ENCODE peak calls at places on chromosomes 6 and 20, in nine cellular contexts. One of them, this sample, is unnamed.
A peak's percentile ranks its signal among the peaks of the same experiment; 100 is the strongest.

GRCh38 chr6:44238687-44239350 is 8.1 kb upstream of the HSP90AB1 start:
- DNase-seq in T-helper 1 cell: no peak
- DNase-seq in ACHN: no peak
- DNase-seq in PC-3: peak; percentile 48
- DNase-seq in NCI-H1694 treated with DMSO at 0.1 percent for 48 hours: no peak
- DNase-seq in stimulated activated CD8-positive, alpha-beta memory T cell treated with anti-CD3 and anti-CD28 coated beads, Interleukin-4, amount 100 ng/mL, for 24 hours: no peak
- DNase-seq in astrocyte of the cerebellum: no peak
- DNase-seq in tibial artery: no peak
- DNase-seq in activated T-cell treated with anti-CD3 and anti-CD28 coated beads for 1 hour: no peak
- DNase-seq in this sample: no peak

GRCh38 chr6:45930419-45931059 is 85.1 kb downstream of the CLIC5 start:
- DNase-seq in PC-3: peak; percentile 82
- DNase-seq in stimulated activated CD8-positive, alpha-beta memory T cell treated with anti-CD3 and anti-CD28 coated beads, Interleukin-4, amount 100 ng/mL, for 24 hours: peak; percentile 29
- DNase-seq in astrocyte of the cerebellum: peak; percentile 61
- DNase-seq in ACHN: peak; percentile 48
- DNase-seq in NCI-H1694 treated with DMSO at 0.1 percent for 48 hours: no peak
- DNase-seq in activated T-cell treated with anti-CD3 and anti-CD28 coated beads for 1 hour: peak; percentile 38
- DNase-seq in tibial artery: peak; percentile 73
- DNase-seq in T-helper 1 cell: peak; percentile 32
- DNase-seq in this sample: peak; percentile 74

GRCh38 chr20:62381202-62381797 is 5.6 kb upstream of the RPS21 start:
- DNase-seq in astrocyte of the cerebellum: no peak
- DNase-seq in stimulated activated CD8-positive, alpha-beta memory T cell treated with anti-CD3 and anti-CD28 coated beads, Interleukin-4, amount 100 ng/mL, for 24 hours: no peak
- DNase-seq in ACHN: peak; percentile 49
- DNase-seq in tibial artery: no peak
- DNase-seq in NCI-H1694 treated with DMSO at 0.1 percent for 48 hours: no peak
- DNase-seq in PC-3: peak; percentile 65
- DNase-seq in activated T-cell treated with anti-CD3 and anti-CD28 coated beads for 1 hour: no peak
- DNase-seq in T-helper 1 cell: no peak
- DNase-seq in this sample: peak; percentile 94

GRCh38 chr6:41559655-41560439 is 13.7 kb downstream of the FOXP4 start:
- DNase-seq in activated T-cell treated with anti-CD3 and anti-CD28 coated beads for 1 hour: no peak
- DNase-seq in T-helper 1 cell: no peak
- DNase-seq in PC-3: no peak
- DNase-seq in NCI-H1694 treated with DMSO at 0.1 percent for 48 hours: no peak
- DNase-seq in astrocyte of the cerebellum: no peak
- DNase-seq in ACHN: no peak
- DNase-seq in tibial artery: no peak
- DNase-seq in stimulated activated CD8-positive, alpha-beta memory T cell treated with anti-CD3 and anti-CD28 coated beads, Interleukin-4, amount 100 ng/mL, for 24 hours: no peak
- DNase-seq in this sample: no peak

GRCh38 chr6:107805504-107805903 is 18.6 kb downstream of the SCML4 start:
- DNase-seq in ACHN: no peak
- DNase-seq in tibial artery: no peak
- DNase-seq in T-helper 1 cell: no peak
- DNase-seq in NCI-H1694 treated with DMSO at 0.1 percent for 48 hours: no peak
- DNase-seq in astrocyte of the cerebellum: no peak
- DNase-seq in activated T-cell treated with anti-CD3 and anti-CD28 coated beads for 1 hour: no peak
- DNase-seq in stimulated activated CD8-positive, alpha-beta memory T cell treated with anti-CD3 and anti-CD28 coated beads, Interleukin-4, amount 100 ng/mL, for 24 hours: no peak
- DNase-seq in PC-3: no peak
- DNase-seq in this sample: no peak

GRCh38 chr6:158642097-158642601 is 2.4 kb downstream of the DYNLT1 start:
- DNase-seq in T-helper 1 cell: no peak
- DNase-seq in ACHN: peak; percentile 87
- DNase-seq in astrocyte of the cerebellum: no peak
- DNase-seq in tibial artery: peak; percentile 90
- DNase-seq in PC-3: peak; percentile 93
- DNase-seq in activated T-cell treated with anti-CD3 and anti-CD28 coated beads for 1 hour: no peak
- DNase-seq in stimulated activated CD8-positive, alpha-beta memory T cell treated with anti-CD3 and anti-CD28 coated beads, Interleukin-4, amount 100 ng/mL, for 24 hours: no peak
- DNase-seq in NCI-H1694 treated with DMSO at 0.1 percent for 48 hours: no peak
- DNase-seq in this sample: peak; percentile 83

GRCh38 chr20:35854697-35855434 is 83.1 kb downstream of the PHF20 start:
- DNase-seq in ACHN: no peak
- DNase-seq in astrocyte of the cerebellum: no peak
- DNase-seq in NCI-H1694 treated with DMSO at 0.1 percent for 48 hours: no peak
- DNase-seq in tibial artery: no peak
- DNase-seq in activated T-cell treated with anti-CD3 and anti-CD28 coated beads for 1 hour: no peak
- DNase-seq in stimulated activated CD8-positive, alpha-beta memory T cell treated with anti-CD3 and anti-CD28 coated beads, Interleukin-4, amount 100 ng/mL, for 24 hours: no peak
- DNase-seq in T-helper 1 cell: no peak
- DNase-seq in PC-3: no peak
- DNase-seq in this sample: peak; percentile 28

GRCh38 chr6:155959898-155960297 is 504.3 kb upstream of the NOX3 start:
- DNase-seq in stimulated activated CD8-positive, alpha-beta memory T cell treated with anti-CD3 and anti-CD28 coated beads, Interleukin-4, amount 100 ng/mL, for 24 hours: no peak
- DNase-seq in activated T-cell treated with anti-CD3 and anti-CD28 coated beads for 1 hour: no peak
- DNase-seq in T-helper 1 cell: no peak
- DNase-seq in NCI-H1694 treated with DMSO at 0.1 percent for 48 hours: no peak
- DNase-seq in PC-3: no peak
- DNase-seq in ACHN: no peak
- DNase-seq in tibial artery: no peak
- DNase-seq in astrocyte of the cerebellum: no peak
- DNase-seq in this sample: no peak

GRCh38 chr6:35181313-35181932 is 32.3 kb upstream of the SCUBE3 start:
- DNase-seq in stimulated activated CD8-positive, alpha-beta memory T cell treated with anti-CD3 and anti-CD28 coated beads, Interleukin-4, amount 100 ng/mL, for 24 hours: no peak
- DNase-seq in astrocyte of the cerebellum: no peak
- DNase-seq in NCI-H1694 treated with DMSO at 0.1 percent for 48 hours: no peak
- DNase-seq in activated T-cell treated with anti-CD3 and anti-CD28 coated beads for 1 hour: no peak
- DNase-seq in PC-3: peak; percentile 61
- DNase-seq in tibial artery: peak; percentile 86
- DNase-seq in ACHN: no peak
- DNase-seq in T-helper 1 cell: no peak
- DNase-seq in this sample: peak; percentile 80

GRCh38 chr6:134636221-134636830 is 313.6 kb downstream of the ALDH8A1 start:
- DNase-seq in ACHN: no peak
- DNase-seq in NCI-H1694 treated with DMSO at 0.1 percent for 48 hours: peak; percentile 19
- DNase-seq in T-helper 1 cell: peak; percentile 12
- DNase-seq in PC-3: no peak
- DNase-seq in activated T-cell treated with anti-CD3 and anti-CD28 coated beads for 1 hour: no peak
- DNase-seq in stimulated activated CD8-positive, alpha-beta memory T cell treated with anti-CD3 and anti-CD28 coated beads, Interleukin-4, amount 100 ng/mL, for 24 hours: no peak
- DNase-seq in astrocyte of the cerebellum: no peak
- DNase-seq in tibial artery: no peak
- DNase-seq in this sample: no peak

GRCh38 chr6:47134476-47135189 is 92.5 kb upstream of the ADGRF1 start:
- DNase-seq in stimulated activated CD8-positive, alpha-beta memory T cell treated with anti-CD3 and anti-CD28 coated beads, Interleukin-4, amount 100 ng/mL, for 24 hours: no peak
- DNase-seq in activated T-cell treated with anti-CD3 and anti-CD28 coated beads for 1 hour: no peak
- DNase-seq in PC-3: peak; percentile 99
- DNase-seq in tibial artery: no peak
- DNase-seq in astrocyte of the cerebellum: peak; percentile 98
- DNase-seq in T-helper 1 cell: no peak
- DNase-seq in ACHN: peak; percentile 84
- DNase-seq in NCI-H1694 treated with DMSO at 0.1 percent for 48 hours: no peak
- DNase-seq in this sample: peak; percentile 93

GRCh38 chr6:122222761-122223160 is 176.7 kb upstream of the HSF2 start:
- DNase-seq in ACHN: no peak
- DNase-seq in activated T-cell treated with anti-CD3 and anti-CD28 coated beads for 1 hour: no peak
- DNase-seq in astrocyte of the cerebellum: no peak
- DNase-seq in T-helper 1 cell: no peak
- DNase-seq in tibial artery: no peak
- DNase-seq in PC-3: no peak
- DNase-seq in stimulated activated CD8-positive, alpha-beta memory T cell treated with anti-CD3 and anti-CD28 coated beads, Interleukin-4, amount 100 ng/mL, for 24 hours: no peak
- DNase-seq in NCI-H1694 treated with DMSO at 0.1 percent for 48 hours: no peak
- DNase-seq in this sample: no peak

GRCh38 chr20:17698419-17698818 is 1.3 kb upstream of the BANF2 start:
- DNase-seq in ACHN: no peak
- DNase-seq in stimulated activated CD8-positive, alpha-beta memory T cell treated with anti-CD3 and anti-CD28 coated beads, Interleukin-4, amount 100 ng/mL, for 24 hours: no peak
- DNase-seq in T-helper 1 cell: no peak
- DNase-seq in activated T-cell treated with anti-CD3 and anti-CD28 coated beads for 1 hour: no peak
- DNase-seq in PC-3: no peak
- DNase-seq in tibial artery: no peak
- DNase-seq in astrocyte of the cerebellum: no peak
- DNase-seq in NCI-H1694 treated with DMSO at 0.1 percent for 48 hours: no peak
- DNase-seq in this sample: no peak

GRCh38 chr6:140071601-140072062 is 697.2 kb upstream of the CITED2 start:
- DNase-seq in PC-3: peak; percentile 62
- DNase-seq in tibial artery: no peak
- DNase-seq in NCI-H1694 treated with DMSO at 0.1 percent for 48 hours: no peak
- DNase-seq in T-helper 1 cell: no peak
- DNase-seq in stimulated activated CD8-positive, alpha-beta memory T cell treated with anti-CD3 and anti-CD28 coated beads, Interleukin-4, amount 100 ng/mL, for 24 hours: no peak
- DNase-seq in astrocyte of the cerebellum: no peak
- DNase-seq in activated T-cell treated with anti-CD3 and anti-CD28 coated beads for 1 hour: no peak
- DNase-seq in ACHN: no peak
- DNase-seq in this sample: peak; percentile 52

GRCh38 chr6:158024566-158025297 is 43.1 kb downstream of the SYNJ2 start:
- DNase-seq in astrocyte of the cerebellum: no peak
- DNase-seq in ACHN: no peak
- DNase-seq in stimulated activated CD8-positive, alpha-beta memory T cell treated with anti-CD3 and anti-CD28 coated beads, Interleukin-4, amount 100 ng/mL, for 24 hours: no peak
- DNase-seq in NCI-H1694 treated with DMSO at 0.1 percent for 48 hours: no peak
- DNase-seq in T-helper 1 cell: no peak
- DNase-seq in activated T-cell treated with anti-CD3 and anti-CD28 coated beads for 1 hour: no peak
- DNase-seq in tibial artery: no peak
- DNase-seq in PC-3: no peak
- DNase-seq in this sample: no peak

GRCh38 chr6:149423946-149424440 is 23.9 kb downstream of the SUMO4 start:
- DNase-seq in astrocyte of the cerebellum: no peak
- DNase-seq in activated T-cell treated with anti-CD3 and anti-CD28 coated beads for 1 hour: no peak
- DNase-seq in NCI-H1694 treated with DMSO at 0.1 percent for 48 hours: no peak
- DNase-seq in stimulated activated CD8-positive, alpha-beta memory T cell treated with anti-CD3 and anti-CD28 coated beads, Interleukin-4, amount 100 ng/mL, for 24 hours: no peak
- DNase-seq in PC-3: no peak
- DNase-seq in T-helper 1 cell: no peak
- DNase-seq in tibial artery: no peak
- DNase-seq in ACHN: no peak
- DNase-seq in this sample: no peak

GRCh38 chr6:158416841-158417759 is 104.8 kb downstream of the TULP4 start:
- DNase-seq in stimulated activated CD8-positive, alpha-beta memory T cell treated with anti-CD3 and anti-CD28 coated beads, Interleukin-4, amount 100 ng/mL, for 24 hours: no peak
- DNase-seq in activated T-cell treated with anti-CD3 and anti-CD28 coated beads for 1 hour: no peak
- DNase-seq in T-helper 1 cell: no peak
- DNase-seq in astrocyte of the cerebellum: no peak
- DNase-seq in NCI-H1694 treated with DMSO at 0.1 percent for 48 hours: no peak
- DNase-seq in PC-3: no peak
- DNase-seq in ACHN: no peak
- DNase-seq in tibial artery: no peak
- DNase-seq in this sample: no peak

GRCh38 chr6:129765008-129765407 is 55.0 kb upstream of the ARHGAP18 start:
- DNase-seq in PC-3: no peak
- DNase-seq in stimulated activated CD8-positive, alpha-beta memory T cell treated with anti-CD3 and anti-CD28 coated beads, Interleukin-4, amount 100 ng/mL, for 24 hours: no peak
- DNase-seq in NCI-H1694 treated with DMSO at 0.1 percent for 48 hours: no peak
- DNase-seq in ACHN: no peak
- DNase-seq in tibial artery: no peak
- DNase-seq in astrocyte of the cerebellum: no peak
- DNase-seq in T-helper 1 cell: no peak
- DNase-seq in activated T-cell treated with anti-CD3 and anti-CD28 coated beads for 1 hour: no peak
- DNase-seq in this sample: no peak

GRCh38 chr6:110822248-110822647 is 7.0 kb upstream of the CDK19 start:
- DNase-seq in tibial artery: no peak
- DNase-seq in T-helper 1 cell: no peak
- DNase-seq in PC-3: no peak
- DNase-seq in astrocyte of the cerebellum: no peak
- DNase-seq in stimulated activated CD8-positive, alpha-beta memory T cell treated with anti-CD3 and anti-CD28 coated beads, Interleukin-4, amount 100 ng/mL, for 24 hours: no peak
- DNase-seq in NCI-H1694 treated with DMSO at 0.1 percent for 48 hours: no peak
- DNase-seq in ACHN: no peak
- DNase-seq in activated T-cell treated with anti-CD3 and anti-CD28 coated beads for 1 hour: no peak
- DNase-seq in this sample: no peak

GRCh38 chr6:44309631-44310030 is 3.5 kb downstream of the AARS2 start:
- DNase-seq in activated T-cell treated with anti-CD3 and anti-CD28 coated beads for 1 hour: no peak
- DNase-seq in PC-3: no peak
- DNase-seq in tibial artery: no peak
- DNase-seq in T-helper 1 cell: no peak
- DNase-seq in stimulated activated CD8-positive, alpha-beta memory T cell treated with anti-CD3 and anti-CD28 coated beads, Interleukin-4, amount 100 ng/mL, for 24 hours: no peak
- DNase-seq in astrocyte of the cerebellum: no peak
- DNase-seq in NCI-H1694 treated with DMSO at 0.1 percent for 48 hours: no peak
- DNase-seq in ACHN: no peak
- DNase-seq in this sample: no peak

GRCh38 chr20:12207875-12208274 is 290.2 kb downstream of the BTBD3 start:
- DNase-seq in NCI-H1694 treated with DMSO at 0.1 percent for 48 hours: no peak
- DNase-seq in ACHN: peak; percentile 45
- DNase-seq in stimulated activated CD8-positive, alpha-beta memory T cell treated with anti-CD3 and anti-CD28 coated beads, Interleukin-4, amount 100 ng/mL, for 24 hours: no peak
- DNase-seq in astrocyte of the cerebellum: peak; percentile 33
- DNase-seq in activated T-cell treated with anti-CD3 and anti-CD28 coated beads for 1 hour: no peak
- DNase-seq in tibial artery: no peak
- DNase-seq in T-helper 1 cell: no peak
- DNase-seq in PC-3: peak; percentile 82
- DNase-seq in this sample: peak; percentile 65

GRCh38 chr6:109349419-109349987 is 32.8 kb downstream of the CD164 start:
- DNase-seq in activated T-cell treated with anti-CD3 and anti-CD28 coated beads for 1 hour: no peak
- DNase-seq in T-helper 1 cell: no peak
- DNase-seq in NCI-H1694 treated with DMSO at 0.1 percent for 48 hours: no peak
- DNase-seq in ACHN: no peak
- DNase-seq in tibial artery: no peak
- DNase-seq in PC-3: peak; percentile 74
- DNase-seq in stimulated activated CD8-positive, alpha-beta memory T cell treated with anti-CD3 and anti-CD28 coated beads, Interleukin-4, amount 100 ng/mL, for 24 hours: no peak
- DNase-seq in astrocyte of the cerebellum: peak; percentile 9
- DNase-seq in this sample: peak; percentile 85

GRCh38 chr20:36467076-36467999 is 74.0 kb upstream of the MYL9 start:
- DNase-seq in T-helper 1 cell: peak; percentile 47
- DNase-seq in tibial artery: no peak
- DNase-seq in astrocyte of the cerebellum: no peak
- DNase-seq in NCI-H1694 treated with DMSO at 0.1 percent for 48 hours: peak; percentile 67
- DNase-seq in ACHN: no peak
- DNase-seq in stimulated activated CD8-positive, alpha-beta memory T cell treated with anti-CD3 and anti-CD28 coated beads, Interleukin-4, amount 100 ng/mL, for 24 hours: no peak
- DNase-seq in activated T-cell treated with anti-CD3 and anti-CD28 coated beads for 1 hour: peak; percentile 51
- DNase-seq in PC-3: peak; percentile 56
- DNase-seq in this sample: peak; percentile 32

GRCh38 chr6:130365166-130366010 is 429 bp upstream of the TMEM200A start:
- DNase-seq in stimulated activated CD8-positive, alpha-beta memory T cell treated with anti-CD3 and anti-CD28 coated beads, Interleukin-4, amount 100 ng/mL, for 24 hours: peak; percentile 31
- DNase-seq in astrocyte of the cerebellum: peak; percentile 60
- DNase-seq in PC-3: peak; percentile 27
- DNase-seq in ACHN: peak; percentile 39
- DNase-seq in tibial artery: no peak
- DNase-seq in T-helper 1 cell: peak; percentile 23
- DNase-seq in NCI-H1694 treated with DMSO at 0.1 percent for 48 hours: no peak
- DNase-seq in activated T-cell treated with anti-CD3 and anti-CD28 coated beads for 1 hour: peak; percentile 26
- DNase-seq in this sample: peak; percentile 68

GRCh38 chr6:104256547-104257144 is 603.1 kb downstream of the HACE1 start:
- DNase-seq in ACHN: no peak
- DNase-seq in activated T-cell treated with anti-CD3 and anti-CD28 coated beads for 1 hour: no peak
- DNase-seq in stimulated activated CD8-positive, alpha-beta memory T cell treated with anti-CD3 and anti-CD28 coated beads, Interleukin-4, amount 100 ng/mL, for 24 hours: no peak
- DNase-seq in PC-3: no peak
- DNase-seq in T-helper 1 cell: no peak
- DNase-seq in astrocyte of the cerebellum: no peak
- DNase-seq in NCI-H1694 treated with DMSO at 0.1 percent for 48 hours: no peak
- DNase-seq in tibial artery: no peak
- DNase-seq in this sample: no peak

GRCh38 chr6:17045581-17046322 is 56.1 kb upstream of the STMND1 start:
- DNase-seq in NCI-H1694 treated with DMSO at 0.1 percent for 48 hours: no peak
- DNase-seq in tibial artery: no peak
- DNase-seq in astrocyte of the cerebellum: no peak
- DNase-seq in ACHN: no peak
- DNase-seq in activated T-cell treated with anti-CD3 and anti-CD28 coated beads for 1 hour: no peak
- DNase-seq in PC-3: peak; percentile 9
- DNase-seq in stimulated activated CD8-positive, alpha-beta memory T cell treated with anti-CD3 and anti-CD28 coated beads, Interleukin-4, amount 100 ng/mL, for 24 hours: no peak
- DNase-seq in T-helper 1 cell: no peak
- DNase-seq in this sample: peak; percentile 44

GRCh38 chr6:46103437-46103836 is 26.4 kb upstream of the ENPP4 start:
- DNase-seq in stimulated activated CD8-positive, alpha-beta memory T cell treated with anti-CD3 and anti-CD28 coated beads, Interleukin-4, amount 100 ng/mL, for 24 hours: no peak
- DNase-seq in PC-3: peak; percentile 16
- DNase-seq in NCI-H1694 treated with DMSO at 0.1 percent for 48 hours: no peak
- DNase-seq in ACHN: peak; percentile 16
- DNase-seq in tibial artery: no peak
- DNase-seq in activated T-cell treated with anti-CD3 and anti-CD28 coated beads for 1 hour: no peak
- DNase-seq in astrocyte of the cerebellum: no peak
- DNase-seq in T-helper 1 cell: no peak
- DNase-seq in this sample: no peak

GRCh38 chr6:134063121-134063965 is 10.9 kb upstream of the SLC2A12 start:
- DNase-seq in PC-3: peak; percentile 5
- DNase-seq in activated T-cell treated with anti-CD3 and anti-CD28 coated beads for 1 hour: no peak
- DNase-seq in NCI-H1694 treated with DMSO at 0.1 percent for 48 hours: peak; percentile 8
- DNase-seq in T-helper 1 cell: no peak
- DNase-seq in tibial artery: no peak
- DNase-seq in ACHN: no peak
- DNase-seq in stimulated activated CD8-positive, alpha-beta memory T cell treated with anti-CD3 and anti-CD28 coated beads, Interleukin-4, amount 100 ng/mL, for 24 hours: no peak
- DNase-seq in astrocyte of the cerebellum: no peak
- DNase-seq in this sample: no peak

GRCh38 chr6:18464176-18464575 is 77.0 kb downstream of the RNF144B start:
- DNase-seq in stimulated activated CD8-positive, alpha-beta memory T cell treated with anti-CD3 and anti-CD28 coated beads, Interleukin-4, amount 100 ng/mL, for 24 hours: no peak
- DNase-seq in NCI-H1694 treated with DMSO at 0.1 percent for 48 hours: no peak
- DNase-seq in ACHN: no peak
- DNase-seq in T-helper 1 cell: no peak
- DNase-seq in astrocyte of the cerebellum: no peak
- DNase-seq in activated T-cell treated with anti-CD3 and anti-CD28 coated beads for 1 hour: no peak
- DNase-seq in tibial artery: no peak
- DNase-seq in PC-3: no peak
- DNase-seq in this sample: no peak

GRCh38 chr20:15674253-15675145 is 898.7 kb downstream of the KIF16B start:
- DNase-seq in PC-3: no peak
- DNase-seq in astrocyte of the cerebellum: no peak
- DNase-seq in NCI-H1694 treated with DMSO at 0.1 percent for 48 hours: peak; percentile 14
- DNase-seq in activated T-cell treated with anti-CD3 and anti-CD28 coated beads for 1 hour: no peak
- DNase-seq in ACHN: no peak
- DNase-seq in T-helper 1 cell: no peak
- DNase-seq in stimulated activated CD8-positive, alpha-beta memory T cell treated with anti-CD3 and anti-CD28 coated beads, Interleukin-4, amount 100 ng/mL, for 24 hours: no peak
- DNase-seq in tibial artery: no peak
- DNase-seq in this sample: no peak

GRCh38 chr6:39430968-39431523 is 108.5 kb upstream of the KCNK16 start:
- DNase-seq in PC-3: no peak
- DNase-seq in activated T-cell treated with anti-CD3 and anti-CD28 coated beads for 1 hour: no peak
- DNase-seq in astrocyte of the cerebellum: no peak
- DNase-seq in ACHN: no peak
- DNase-seq in T-helper 1 cell: no peak
- DNase-seq in stimulated activated CD8-positive, alpha-beta memory T cell treated with anti-CD3 and anti-CD28 coated beads, Interleukin-4, amount 100 ng/mL, for 24 hours: no peak
- DNase-seq in tibial artery: peak; percentile 78
- DNase-seq in NCI-H1694 treated with DMSO at 0.1 percent for 48 hours: no peak
- DNase-seq in this sample: no peak

This sample was measured in cardiac fibroblast.